ENCODE peak calls at places on chromosome 3, in six cellular contexts. A is activated CD8-positive, alpha-beta T cell treated with anti-CD3 and anti-CD28 coated beads for 36 hours; Y is T-helper 9 cell; I is 8988T; D is MCF 10A; K is stimulated activated CD8-positive, alpha-beta memory T cell treated with anti-CD3 and anti-CD28 coated beads, Interleukin-7, amount 100 ng/mL, for 24 hours. S is an unnamed sample.
A peak's percentile ranks its signal among the peaks of the same experiment; 100 is the strongest.

GRCh38 chr3:187750041-187750512 is 4.8 kb upstream of the BCL6 start:
- DNase-seq in A (no peak), Y (no peak), I (no peak), D (no peak), K (no peak), S (no peak)

GRCh38 chr3:50325497-50326181 is 2.4 kb downstream of the TUSC2 start:
- DNase-seq in A (no peak), Y (no peak), I (no peak), D (no peak), K (no peak), S (no peak)

GRCh38 chr3:152524198-152525140 is 255.7 kb downstream of the MBNL1 start:
- DNase-seq in A (peak; percentile 72), Y (peak; percentile 25), I (no peak), D (peak; percentile 69), K (no peak), S (peak; percentile 52)

GRCh38 chr3:53490131-53490474 is 4.3 kb upstream of the CACNA1D start:
- DNase-seq in A (no peak), Y (no peak), I (no peak), D (no peak), K (no peak), S (no peak)

GRCh38 chr3:106628407-106628806 is 748.8 kb upstream of the CCDC54 start:
- DNase-seq in A (no peak), Y (no peak), I (no peak), D (peak; percentile 4), K (no peak), S (no peak)

GRCh38 chr3:148203263-148204010 is 494.3 kb upstream of the AGTR1 start:
- DNase-seq in A (no peak), Y (no peak), I (no peak), D (no peak), K (no peak), S (peak; percentile 33)

GRCh38 chr3:138213373-138214085 is 26.4 kb downstream of the ARMC8 start:
- DNase-seq in A (no peak), Y (no peak), I (no peak), D (no peak), K (no peak), S (no peak)

GRCh38 chr3:18559323-18559972 is 134.3 kb upstream of the SATB1 start:
- DNase-seq in A (peak; percentile 32), Y (peak; percentile 1), I (no peak), D (peak; percentile 72), K (no peak), S (peak; percentile 11)

GRCh38 chr3:112372396-112372795 is 39.4 kb downstream of the CD200 start:
- DNase-seq in A (no peak), Y (no peak), I (no peak), D (peak; percentile 35), K (no peak), S (no peak)

GRCh38 chr3:69251078-69251805 is 128.8 kb upstream of the LMOD3 start:
- DNase-seq in A (no peak), Y (no peak), I (no peak), D (no peak), K (no peak), S (no peak)

GRCh38 chr3:72802001-72802400 is 46.2 kb downstream of the SHQ1 start:
- DNase-seq in A (no peak), Y (no peak), I (no peak), D (no peak), K (no peak), S (no peak)

GRCh38 chr3:182349051-182349450 is 444.3 kb upstream of the ATP11B start:
- DNase-seq in A (no peak), Y (no peak), I (no peak), D (no peak), K (no peak), S (no peak)

GRCh38 chr3:71238267-71238985 is 345.1 kb downstream of the FOXP1 start:
- DNase-seq in A (no peak), Y (no peak), I (no peak), D (no peak), K (no peak), S (no peak)

GRCh38 chr3:119211193-119211592 is 29.5 kb downstream of the B4GALT4 start:
- DNase-seq in A (no peak), Y (no peak), I (no peak), D (no peak), K (no peak), S (no peak)

GRCh38 chr3:186922790-186923189 is 7.5 kb upstream of the ST6GAL1 start:
- DNase-seq in A (no peak), Y (no peak), I (no peak), D (peak; percentile 72), K (no peak), S (no peak)

GRCh38 chr3:178086419-178086818 is 449.8 kb upstream of the KCNMB2 start:
- DNase-seq in A (no peak), Y (no peak), I (no peak), D (no peak), K (no peak), S (no peak)

GRCh38 chr3:19885468-19885867 is 48.5 kb downstream of the EFHB start:
- DNase-seq in A (peak; percentile 3), Y (no peak), I (peak; percentile 21), D (peak; percentile 45), K (no peak), S (peak; percentile 66)

GRCh38 chr3:186847437-186847836 is 4.9 kb downstream of the ADIPOQ start:
- DNase-seq in A (no peak), Y (no peak), I (no peak), D (no peak), K (no peak), S (no peak)

GRCh38 chr3:71940523-71940922 is 155.6 kb upstream of the PROK2 start:
- DNase-seq in A (no peak), Y (no peak), I (no peak), D (no peak), K (no peak), S (no peak)

GRCh38 chr3:4633078-4634004 is 140.2 kb downstream of the ITPR1 start:
- DNase-seq in A (no peak), Y (no peak), I (peak; percentile 25), D (peak; percentile 63), K (no peak), S (peak; percentile 48)

GRCh38 chr3:140816372-140816771 is 125.3 kb upstream of the SLC25A36 start:
- DNase-seq in A (no peak), Y (no peak), I (no peak), D (no peak), K (no peak), S (no peak)

S was measured in globus pallidus.